ENCODE peak calls at places on chromosomes 2 and 18, in seven cellular contexts. C, L, M, Q, Z, G and X are unnamed samples.

GRCh38 chr2:206296128-206296527 is 21.7 kb downstream of the ZDBF2 start:
- DNase-seq in C (no peak), L (no peak), M (no peak), Q (no peak), Z (no peak), G (peak; percentile 51), X (no peak)

GRCh38 chr2:172427990-172428840 is 829 bp downstream of the ITGA6 start:
- DNase-seq in C (peak; percentile 65), L (peak; percentile 63), M (peak; percentile 71), Q (peak; percentile 83), Z (peak; percentile 23), G (no peak), X (no peak)

GRCh38 chr2:219630770-219631405 is 3.5 kb downstream of the SLC4A3 start:
- DNase-seq in C (no peak), L (no peak), M (no peak), Q (no peak), Z (no peak), G (no peak), X (no peak)

GRCh38 chr2:160384791-160385190 is 108.8 kb downstream of the RBMS1 start:
- DNase-seq in C (no peak), L (no peak), M (no peak), Q (no peak), Z (no peak), G (peak; percentile 42), X (no peak)

GRCh38 chr2:20641123-20641985 is 9.5 kb downstream of the HS1BP3 start:
- DNase-seq in C (no peak), L (no peak), M (no peak), Q (no peak), Z (peak; percentile 43), G (peak; percentile 89), X (no peak)

GRCh38 chr2:188786368-188786781 is 187.8 kb upstream of the COL3A1 start:
- DNase-seq in C (no peak), L (no peak), M (no peak), Q (no peak), Z (peak; percentile 82), G (peak; percentile 93), X (no peak)

GRCh38 chr18:46711444-46711863 is 45.4 kb downstream of the ST8SIA5 start:
- DNase-seq in C (no peak), L (no peak), M (no peak), Q (no peak), Z (no peak), G (no peak), X (no peak)

GRCh38 chr2:237540823-237541222 is 25.6 kb upstream of the PRLH start:
- DNase-seq in C (no peak), L (no peak), M (no peak), Q (no peak), Z (peak; percentile 83), G (peak; percentile 81), X (no peak)

GRCh38 chr2:178404380-178404767 is 46.6 kb downstream of the PRKRA start:
- DNase-seq in C (no peak), L (no peak), M (no peak), Q (no peak), Z (peak; percentile 78), G (peak; percentile 90), X (no peak)

GRCh38 chr2:5692561-5693287 is 540 bp downstream of the SOX11 start:
- DNase-seq in C (no peak), L (no peak), M (no peak), Q (peak; percentile 86), Z (peak; percentile 58), G (no peak), X (no peak)

GRCh38 chr2:48510329-48510728 is 19.6 kb upstream of the STON1 start:
- DNase-seq in C (no peak), L (no peak), M (peak; percentile 53), Q (no peak), Z (no peak), G (peak; percentile 74), X (no peak)

GRCh38 chr2:85673736-85674375 is 5.9 kb upstream of the SFTPB start:
- DNase-seq in C (peak; percentile 6), L (no peak), M (no peak), Q (no peak), Z (no peak), G (peak; percentile 48), X (no peak)

GRCh38 chr2:189534854-189535253 is 45.7 kb downstream of the SLC40A1 start:
- DNase-seq in C (no peak), L (no peak), M (peak; percentile 62), Q (no peak), Z (peak; percentile 63), G (peak; percentile 70), X (no peak)

GRCh38 chr2:226185613-226186211 is 613.9 kb downstream of the IRS1 start:
- DNase-seq in C (no peak), L (no peak), M (peak; percentile 70), Q (no peak), Z (peak; percentile 97), G (peak; percentile 92), X (no peak)

GRCh38 chr2:20674974-20675679 is 8.2 kb downstream of the GDF7 start:
- DNase-seq in C (no peak), L (no peak), M (no peak), Q (peak; percentile 51), Z (peak; percentile 81), G (peak; percentile 85), X (no peak)

GRCh38 chr2:7427293-7428060 is 510.3 kb downstream of the RNF144A start:
- DNase-seq in C (no peak), L (peak; percentile 36), M (no peak), Q (peak; percentile 52), Z (peak; percentile 72), G (peak; percentile 69), X (no peak)

GRCh38 chr18:26133652-26134051 is at the start of gene PSMA8:
- DNase-seq in C (no peak), L (peak; percentile 65), M (no peak), Q (peak; percentile 68), Z (no peak), G (no peak), X (peak; percentile 49)

GRCh38 chr2:19611491-19612332 is 253.3 kb upstream of the OSR1 start:
- DNase-seq in C (no peak), L (no peak), M (peak; percentile 98), Q (no peak), Z (peak; percentile 94), G (peak; percentile 99), X (no peak)

DNA sequence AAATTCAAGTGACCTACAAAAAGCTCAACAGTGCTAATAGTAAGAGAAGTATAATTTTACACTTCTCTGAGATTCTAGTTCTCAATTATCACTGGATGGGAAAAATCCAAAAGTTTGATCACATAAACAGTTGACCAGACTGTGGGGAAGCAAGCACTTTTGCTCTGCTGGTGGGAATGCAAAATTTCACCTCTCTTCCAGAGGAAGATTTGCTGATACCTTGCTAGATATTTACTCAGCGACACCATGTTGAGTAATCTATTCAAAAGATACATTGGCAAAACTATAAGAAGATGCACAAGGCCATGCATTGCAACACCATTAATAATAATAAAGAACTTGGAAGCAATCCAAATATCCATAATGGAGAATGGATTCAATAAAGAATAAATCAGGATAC is 204.4 kb downstream of the MREG start:
- DNase-seq in C (no peak), L (no peak), M (no peak), Q (no peak), Z (no peak), G (no peak), X (no peak)
- TF ChIP-seq CTCF in C (no peak), L (peak; percentile 58), M (peak; percentile 26), Q (peak; percentile 78), Z (peak; percentile 47), G (peak; percentile 40), X (no peak)

DNA sequence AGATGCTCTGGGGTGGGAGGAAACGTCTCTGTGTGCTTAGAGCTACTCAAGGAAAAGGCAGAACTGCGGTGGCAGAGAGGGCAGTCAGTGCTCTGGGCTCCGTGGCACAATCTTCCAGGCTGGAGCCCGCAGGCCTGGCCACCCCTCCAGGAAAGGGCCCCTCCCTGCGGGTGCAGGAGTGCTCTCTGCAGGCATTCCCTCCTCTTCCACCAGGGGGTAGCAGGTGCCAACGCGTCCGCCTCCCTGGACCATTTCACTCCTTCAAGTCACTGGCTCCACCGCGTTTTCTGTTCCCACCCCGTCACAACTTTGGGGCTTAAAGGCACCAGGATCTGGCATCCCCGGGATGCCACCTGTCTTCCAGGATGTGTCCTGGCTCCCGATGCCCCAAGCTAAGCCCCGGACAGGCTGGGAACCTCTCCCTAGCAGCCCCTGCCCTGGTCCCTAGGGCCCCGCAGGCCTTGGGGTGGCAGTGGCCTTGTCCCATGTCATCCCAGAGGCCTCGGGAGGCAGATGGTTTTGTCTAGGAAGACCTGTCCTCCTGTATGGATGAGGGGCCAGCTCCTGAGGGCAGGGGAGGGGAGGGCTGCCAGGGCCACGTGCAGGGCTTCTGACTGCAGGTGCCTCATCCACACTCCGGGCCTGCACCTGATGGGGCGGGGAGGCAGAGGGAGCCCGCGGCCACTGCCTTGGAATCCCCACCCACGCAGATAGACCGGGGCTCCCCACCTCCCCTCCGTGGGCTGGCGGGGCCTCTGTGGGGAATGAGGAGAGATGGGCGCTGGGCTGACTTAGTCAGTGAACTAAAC is 26.4 kb downstream of the KCNIP3 start:
- DNase-seq in C (no peak), L (peak; percentile 73), M (peak; percentile 60), Q (peak; percentile 79), Z (peak; percentile 37), G (no peak), X (no peak)
- TF ChIP-seq CTCF in C (peak; percentile 22), L (peak; percentile 70), M (peak; percentile 84), Q (peak; percentile 76), Z (peak; percentile 57), G (peak; percentile 41), X (no peak)

DNA sequence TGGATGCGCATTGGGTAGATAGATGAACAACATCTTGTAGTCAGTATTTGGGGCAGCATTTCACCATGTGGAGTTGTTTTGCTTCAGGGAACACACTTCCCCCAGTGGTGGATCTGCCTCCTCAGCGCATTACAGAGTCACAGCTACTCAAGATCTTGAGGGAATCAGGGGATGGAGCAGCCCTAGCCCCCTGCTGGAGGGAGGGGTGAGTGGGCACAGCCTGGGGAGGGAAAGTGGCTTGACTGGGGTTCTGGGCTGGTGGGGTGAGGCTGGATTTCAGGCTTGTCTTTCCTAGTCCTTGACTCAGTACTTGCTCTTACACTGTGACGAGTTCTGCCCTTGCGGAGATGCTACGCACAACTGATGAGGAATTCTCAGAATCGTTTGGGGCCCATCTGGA is 271.0 kb upstream of the HS6ST1 start:
- DNase-seq in C (no peak), L (peak; percentile 42), M (no peak), Q (peak; percentile 67), Z (no peak), G (no peak), X (no peak)
- TF ChIP-seq CTCF in C (no peak), L (peak; percentile 53), M (no peak), Q (peak; percentile 62), Z (no peak), G (no peak), X (no peak)

DNA sequence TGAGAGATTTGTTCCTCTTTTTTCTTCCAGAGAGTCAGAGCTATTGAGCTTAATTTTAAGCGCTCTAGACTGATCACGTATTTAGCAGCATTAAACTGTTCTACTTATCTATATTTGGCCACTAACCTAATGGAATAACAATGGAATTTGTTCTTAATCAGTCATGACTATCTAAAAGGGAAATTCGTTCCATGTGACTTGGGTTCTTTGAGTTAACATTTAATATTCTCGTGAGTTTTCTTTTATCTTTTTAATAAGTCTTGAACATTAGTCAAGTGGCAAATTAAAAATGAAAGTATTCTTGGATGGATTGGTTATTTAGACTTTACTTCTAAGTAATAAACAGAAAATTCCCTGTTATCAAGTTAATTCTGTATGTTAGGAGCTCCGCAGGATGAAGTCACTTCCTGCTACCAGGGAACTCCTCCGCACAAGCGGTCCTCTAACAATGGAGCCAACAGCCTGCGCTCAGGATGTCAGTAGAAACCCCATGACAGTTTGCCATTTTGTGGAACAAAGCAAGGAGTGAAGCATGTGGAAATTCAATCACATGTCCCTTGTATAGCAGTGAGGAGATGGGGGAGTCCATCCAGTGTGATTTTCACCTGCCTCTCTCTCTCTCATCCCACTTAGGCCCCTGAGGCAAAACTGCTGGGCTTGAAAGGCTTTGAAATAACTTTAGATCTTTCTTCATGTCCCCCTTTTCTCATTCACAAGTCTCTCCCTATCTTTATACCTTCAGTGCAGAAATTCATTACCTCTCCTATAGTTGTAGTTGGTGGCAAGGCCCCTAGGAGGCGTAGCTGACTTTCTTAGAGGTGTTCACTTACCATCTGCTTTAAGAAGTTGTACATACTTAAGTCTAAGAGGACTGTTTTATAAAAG is 138.1 kb downstream of the WDR7 start:
- DNase-seq in C (no peak), L (peak; percentile 59), M (no peak), Q (peak; percentile 88), Z (peak; percentile 26), G (peak; percentile 35), X (no peak)
- TF ChIP-seq CTCF in C (peak; percentile 16), L (peak; percentile 84), M (peak; percentile 42), Q (peak; percentile 85), Z (peak; percentile 55), G (peak; percentile 62), X (peak; percentile 71)